ENCODE peak calls at places on chromosomes 3 and 15, in four cellular contexts. V is brain microvascular endothelial cell, W is Peyer's patch, U is BJ. D is an unnamed sample.

GRCh38 chr3:25047058-25047457 is 381.0 kb upstream of the RARB start:
- DNase-seq in V (no peak), W (no peak), U (no peak), D (no peak)

GRCh38 chr15:69587731-69588130 is 135.1 kb downstream of the RPLP1 start:
- DNase-seq in V (no peak), W (no peak), U (no peak), D (no peak)

GRCh38 chr15:69578252-69578651 is 125.6 kb downstream of the RPLP1 start:
- DNase-seq in V (no peak), W (peak; percentile 43), U (no peak), D (no peak)

GRCh38 chr3:156643729-156644389 is 30.5 kb upstream of the TIPARP start:
- DNase-seq in V (peak; percentile 60), W (no peak), U (no peak), D (no peak)

GRCh38 chr3:9206287-9206686 is 43.2 kb downstream of the SRGAP3 start:
- DNase-seq in V (no peak), W (no peak), U (no peak), D (no peak)

GRCh38 chr3:49727154-49727923 is 3.6 kb upstream of the GMPPB start:
- DNase-seq in V (no peak), W (peak; percentile 47), U (no peak), D (no peak)

GRCh38 chr3:138620431-138620830 is 11.9 kb downstream of the FAIM start:
- DNase-seq in V (no peak), W (no peak), U (no peak), D (no peak)

GRCh38 chr3:149224736-149225594 is 3.3 kb upstream of the CP start:
- DNase-seq in V (peak; percentile 81), W (no peak), U (peak; percentile 39), D (no peak)

GRCh38 chr3:59451041-59451763 is 401.4 kb upstream of the CFAP20DC start:
- DNase-seq in V (no peak), W (no peak), U (no peak), D (no peak)

GRCh38 chr15:25501828-25502446 is 63.1 kb upstream of the UBE3A start:
- DNase-seq in V (peak; percentile 12), W (no peak), U (no peak), D (no peak)

GRCh38 chr3:79183496-79183895 is 584.3 kb downstream of the ROBO1 start:
- DNase-seq in V (no peak), W (no peak), U (no peak), D (no peak)

GRCh38 chr15:98896802-98897732 is 110.5 kb downstream of the PGPEP1L start:
- DNase-seq in V (peak; percentile 99), W (no peak), U (peak; percentile 100), D (peak; percentile 92)

GRCh38 chr15:22918596-22919140 is 61.5 kb downstream of the CYFIP1 start:
- DNase-seq in V (no peak), W (no peak), U (no peak), D (no peak)

GRCh38 chr15:31202953-31203352 is 101.4 kb upstream of the TRPM1 start:
- DNase-seq in V (no peak), W (no peak), U (no peak), D (no peak)

GRCh38 chr3:21729888-21730459 is 21.0 kb downstream of the ZNF385D start:
- DNase-seq in V (peak; percentile 51), W (no peak), U (no peak), D (no peak)

GRCh38 chr3:126886217-126886616 is 96.7 kb upstream of the PLXNA1 start:
- DNase-seq in V (peak; percentile 52), W (no peak), U (no peak), D (no peak)

GRCh38 chr3:54717506-54717905 is 210.4 kb downstream of the LRTM1 start:
- DNase-seq in V (no peak), W (no peak), U (no peak), D (no peak)

GRCh38 chr3:86826292-86826691 is 164.7 kb downstream of the VGLL3 start:
- DNase-seq in V (no peak), W (no peak), U (no peak), D (no peak)

GRCh38 chr3:72746412-72747411 is 101.5 kb downstream of the SHQ1 start:
- DNase-seq in V (peak; percentile 20), W (no peak), U (no peak), D (no peak)

GRCh38 chr3:43160664-43161063 is 54.8 kb upstream of the POMGNT2 start:
- DNase-seq in V (no peak), W (no peak), U (no peak), D (no peak)

GRCh38 chr3:129121792-129122696 is at the start of gene RAB43:
- DNase-seq in V (peak; percentile 60), W (peak; percentile 94), U (no peak), D (peak; percentile 88)

GRCh38 chr3:154132777-154133375 is 11.7 kb downstream of the ARHGEF26 start:
- DNase-seq in V (no peak), W (no peak), U (no peak), D (no peak)

GRCh38 chr15:77538793-77539487 is 93.8 kb downstream of the LINGO1 start:
- DNase-seq in V (no peak), W (peak; percentile 53), U (no peak), D (peak; percentile 61)

GRCh38 chr3:121167374-121168139 is 259.6 kb downstream of the STXBP5L start:
- DNase-seq in V (no peak), W (no peak), U (no peak), D (no peak)

GRCh38 chr3:142858043-142858442 is 30.8 kb downstream of the PCOLCE2 start:
- DNase-seq in V (no peak), W (no peak), U (no peak), D (no peak)

GRCh38 chr15:71679223-71680078 is 130.9 kb upstream of the NR2E3 start:
- DNase-seq in V (peak; percentile 40), W (no peak), U (peak; percentile 47), D (no peak)

GRCh38 chr15:76994971-76995945 is at the start of gene PSTPIP1:
- DNase-seq in V (no peak), W (peak; percentile 59), U (no peak), D (peak; percentile 76)

GRCh38 chr3:4512895-4513616 is 19.9 kb downstream of the ITPR1 start:
- DNase-seq in V (no peak), W (no peak), U (no peak), D (no peak)

GRCh38 chr3:20110826-20111225 is 70.6 kb downstream of the KAT2B start:
- DNase-seq in V (no peak), W (no peak), U (no peak), D (no peak)

GRCh38 chr3:35927441-35927840 is 288.1 kb downstream of the ARPP21 start:
- DNase-seq in V (no peak), W (no peak), U (no peak), D (no peak)

GRCh38 chr3:168545591-168545990 is 449.9 kb upstream of the GOLIM4 start:
- DNase-seq in V (peak; percentile 54), W (no peak), U (no peak), D (no peak)

GRCh38 chr3:47542614-47543173 is 29.2 kb upstream of the ELP6 start:
- DNase-seq in V (no peak), W (no peak), U (no peak), D (no peak)

GRCh38 chr15:68818671-68819450 is 1.8 kb downstream of the ANP32A start:
- DNase-seq in V (no peak), W (peak; percentile 72), U (no peak), D (no peak)

GRCh38 chr3:11238057-11238456 is 34.1 kb upstream of the ATG7 start:
- DNase-seq in V (peak; percentile 59), W (no peak), U (peak; percentile 88), D (no peak)

GRCh38 chr3:7340795-7341194 is 479.9 kb downstream of the GRM7 start:
- DNase-seq in V (no peak), W (no peak), U (no peak), D (no peak)

GRCh38 chr15:62989366-62990055 is 53.0 kb upstream of the TPM1 start:
- DNase-seq in V (no peak), W (no peak), U (no peak), D (no peak)

GRCh38 chr3:157782236-157782635 is 279.0 kb upstream of the VEPH1 start:
- DNase-seq in V (no peak), W (no peak), U (no peak), D (no peak)

GRCh38 chr3:161310649-161311423 is 60.5 kb downstream of the SPTSSB start:
- DNase-seq in V (no peak), W (no peak), U (no peak), D (no peak)

GRCh38 chr3:101867521-101867920 is 18.2 kb downstream of the NFKBIZ start:
- DNase-seq in V (no peak), W (no peak), U (no peak), D (no peak)

GRCh38 chr3:81752604-81753003 is 8.8 kb downstream of the GBE1 start:
- DNase-seq in V (no peak), W (no peak), U (no peak), D (no peak)

GRCh38 chr15:44596511-44597010 is 59.6 kb downstream of the EIF3J start:
- DNase-seq in V (no peak), W (no peak), U (no peak), D (no peak)
- H3K36me3 ChIP-seq in V (peaks cover 47% of the 10 kb centered on the region), W (peaks cover 93% of the 10 kb centered on the region), U (peaks cover 13% of the 10 kb centered on the region), D (peaks cover 90% of the 10 kb centered on the region)

GRCh38 chr3:119418091-119418512 is 45.3 kb downstream of the TMEM39A start:
- DNase-seq in V (no peak), W (no peak), U (no peak), D (no peak)

GRCh38 chr3:119418641-119419040 is 44.8 kb downstream of the TMEM39A start:
- DNase-seq in V (no peak), W (no peak), U (no peak), D (no peak)

GRCh38 chr3:119420196-119420595 is 43.2 kb downstream of the TMEM39A start:
- DNase-seq in V (no peak), W (no peak), U (no peak), D (no peak)
- TF ChIP-seq CTCF in V (peak; percentile 43), W (no peak), U (no peak), D (peak; percentile 18)

DNA sequence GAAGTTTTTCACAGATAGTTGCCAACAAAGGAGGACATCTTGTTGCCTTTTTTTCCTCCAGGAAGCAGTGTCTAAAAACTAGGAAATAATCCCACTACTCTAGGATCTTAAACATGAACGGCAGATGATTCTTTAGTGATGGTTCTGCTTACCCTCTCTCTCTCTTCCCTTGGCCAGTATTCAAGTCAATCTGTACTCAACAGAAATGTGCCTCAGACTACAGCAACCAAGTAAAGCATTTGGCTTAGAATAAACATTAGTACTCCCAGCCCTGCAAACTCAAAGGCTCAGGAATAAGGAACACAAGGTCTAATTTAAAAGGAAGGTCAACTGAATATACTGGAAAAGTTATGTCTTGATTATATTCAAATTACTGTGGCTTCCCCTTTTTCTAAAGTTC is 8.7 kb downstream of the NPTN start:
- DNase-seq in V (no peak), W (no peak), U (no peak), D (no peak)
- H3K4me3 ChIP-seq in V (no peak overlapping the region), W (no peak overlapping the region), U (no peak overlapping the region), D (no peak overlapping the region)

DNA sequence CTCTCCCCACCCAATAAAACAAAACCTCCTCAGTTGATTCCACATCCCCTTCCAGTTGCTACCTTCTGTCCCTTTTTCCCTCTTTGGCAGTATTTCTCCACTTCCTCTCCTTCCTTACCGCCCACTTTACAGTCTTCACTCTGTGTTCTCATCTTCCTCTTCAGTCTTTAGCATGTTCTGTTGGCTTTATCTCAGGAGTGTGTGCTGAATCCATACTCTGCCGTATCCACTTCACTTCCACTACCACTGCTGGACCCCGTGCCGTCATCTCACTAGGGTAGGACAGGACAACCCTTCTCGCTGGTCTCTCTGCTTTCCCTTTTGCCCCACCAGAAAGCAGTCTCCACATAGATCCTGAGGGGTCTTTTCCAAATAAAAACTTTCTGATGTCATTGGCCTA is 74.3 kb downstream of the FNDC3B start:
- DNase-seq in V (no peak), W (no peak), U (no peak), D (no peak)
- H3K36me3 ChIP-seq in V (peaks cover 51% of the 10 kb centered on the region), W (peaks cover 37% of the 10 kb centered on the region), U (peaks cover 11% of the 10 kb centered on the region), D (peaks cover 76% of the 10 kb centered on the region)

GRCh38 chr3:195195321-195196209 is 75.4 kb downstream of the XXYLT1 start:
- DNase-seq in V (no peak), W (no peak), U (no peak), D (no peak)
- TF ChIP-seq CTCF in V (peak; percentile 51), W (no peak), U (no peak), D (no peak)